ENCODE peak calls at places on chromosome 17, in nine cellular contexts. I is activated naive CD8-positive, alpha-beta T cell treated with anti-CD3 and anti-CD28 coated beads, Interleukin-2, amount 50 U/mL, for 24 hours; J is GM03348; E is MM.1S; Y is left ventricle myocardium inferior; X is T-cell; P is NCI-H446 treated with DMSO at 0.1 percent for 48 hours; Q is Ammon's horn; M is ascending aorta. K is an unnamed sample.

GRCh38 chr17:75793453-75793852 is 8.8 kb downstream of the UNK start:
- DNase-seq in I (no peak), J (no peak), E (no peak), Y (no peak), X (no peak), P (no peak), Q (no peak), M (no peak), K (no peak)

GRCh38 chr17:28878981-28879380 is 18.6 kb downstream of the FLOT2 start:
- DNase-seq in I (peak), J (peak), E (peak), Y (no peak), X (no peak), P (no peak), Q (no peak), M (no peak), K (no peak)

GRCh38 chr17:77284023-77284617 is 143.4 kb downstream of the SEC14L1 start:
- DNase-seq in I (no peak), J (no peak), E (no peak), Y (no peak), X (no peak), P (no peak), Q (no peak), M (no peak), K (no peak)

GRCh38 chr17:47120521-47121095 is 68.5 kb downstream of the CDC27 start:
- DNase-seq in I (no peak), J (peak), E (no peak), Y (no peak), X (no peak), P (no peak), Q (no peak), M (no peak), K (no peak)

GRCh38 chr17:44416558-44417289 is 27.3 kb upstream of the ITGA2B start:
- DNase-seq in I (no peak), J (no peak), E (no peak), Y (no peak), X (no peak), P (no peak), Q (no peak), M (no peak), K (no peak)

GRCh38 chr17:75239778-75240393 is 21.5 kb downstream of the GGA3 start:
- DNase-seq in I (no peak), J (no peak), E (no peak), Y (no peak), X (no peak), P (no peak), Q (no peak), M (no peak), K (no peak)

GRCh38 chr17:78376161-78376560 is 2.3 kb upstream of the PGS1 start:
- DNase-seq in I (no peak), J (no peak), E (no peak), Y (no peak), X (no peak), P (no peak), Q (no peak), M (no peak), K (no peak)

GRCh38 chr17:7704601-7705268 is at the start of gene EFNB3:
- DNase-seq in I (no peak), J (peak), E (no peak), Y (no peak), X (no peak), P (no peak), Q (peak), M (no peak), K (no peak)

GRCh38 chr17:29091591-29092291 is 48.8 kb downstream of the PIPOX start:
- DNase-seq in I (no peak), J (no peak), E (no peak), Y (no peak), X (no peak), P (no peak), Q (no peak), M (no peak), K (no peak)

GRCh38 chr17:39027037-39027436 is 59.8 kb upstream of the FBXO47 start:
- DNase-seq in I (peak), J (peak), E (no peak), Y (peak), X (no peak), P (peak), Q (peak), M (no peak), K (no peak)

GRCh38 chr17:76268991-76269981 is 4.1 kb downstream of the UBALD2 start:
- DNase-seq in I (peak), J (no peak), E (no peak), Y (no peak), X (no peak), P (no peak), Q (no peak), M (no peak), K (no peak)

GRCh38 chr17:57880086-57880456 is 30.2 kb upstream of the MRPS23 start:
- DNase-seq in I (peak), J (no peak), E (no peak), Y (no peak), X (no peak), P (no peak), Q (no peak), M (no peak), K (no peak)

GRCh38 chr17:78641243-78641642 is 64.0 kb upstream of the DNAH17 start:
- DNase-seq in I (no peak), J (no peak), E (no peak), Y (no peak), X (no peak), P (no peak), Q (no peak), M (no peak), K (no peak)

GRCh38 chr17:14622622-14623101 is 321.8 kb downstream of the HS3ST3B1 start:
- DNase-seq in I (no peak), J (peak), E (no peak), Y (no peak), X (no peak), P (no peak), Q (no peak), M (no peak), K (no peak)

GRCh38 chr17:9021158-9021984 is at the start of gene NTN1:
- DNase-seq in I (peak), J (peak), E (peak), Y (peak), X (peak), P (no peak), Q (peak), M (no peak), K (no peak)

GRCh38 chr17:62630365-62631085 is 3.1 kb downstream of the MRC2 start:
- DNase-seq in I (no peak), J (peak), E (no peak), Y (no peak), X (no peak), P (no peak), Q (no peak), M (no peak), K (no peak)

GRCh38 chr17:64780096-64781012 is 118.2 kb upstream of the SMURF2 start:
- DNase-seq in I (peak), J (peak), E (peak), Y (peak), X (peak), P (no peak), Q (no peak), M (no peak), K (no peak)

GRCh38 chr17:19361326-19361725 is 1.2 kb downstream of the B9D1 start:
- DNase-seq in I (no peak), J (no peak), E (no peak), Y (no peak), X (no peak), P (no peak), Q (no peak), M (no peak), K (no peak)

GRCh38 chr17:76893623-76894358 is 25.6 kb downstream of the MGAT5B start:
- DNase-seq in I (no peak), J (no peak), E (no peak), Y (no peak), X (no peak), P (no peak), Q (peak), M (no peak), K (no peak)